ENCODE peak calls at places on chromosomes 4 and X, in four cellular contexts. P is mucosa of descending colon, K is WTC11, A is A549. Y is an unnamed sample.
A peak's percentile ranks its signal among the peaks of the same experiment; 100 is the strongest.

GRCh38 chrX:124395145-124395858 is 48.9 kb downstream of the SH2D1A start:
- ATAC-seq in P (no peak), A (no peak), K (no peak), Y (no peak)

GRCh38 chrX:145843196-145843595 is 25.6 kb downstream of the SLITRK2 start:
- ATAC-seq in P (no peak), A (no peak), K (no peak), Y (no peak)

GRCh38 chr4:10983274-10983673 is 298.7 kb upstream of the CLNK start:
- ATAC-seq in K (peak; percentile 10), P (peak; percentile 52), A (no peak), Y (peak; percentile 93)

GRCh38 chrX:40871385-40872082 is 136.2 kb upstream of the MED14 start:
- ATAC-seq in K (no peak), P (no peak), A (no peak), Y (no peak)

GRCh38 chr4:28973591-28974350 is 1746.4 kb upstream of the PCDH7 start:
- ATAC-seq in P (no peak), K (no peak), A (no peak), Y (no peak)

GRCh38 chr4:21879187-21879586 is 69.4 kb downstream of the KCNIP4 start:
- ATAC-seq in A (peak; percentile 63), P (no peak), K (peak; percentile 98), Y (no peak)

GRCh38 chr4:27011401-27011800 is 150.8 kb downstream of the STIM2 start:
- ATAC-seq in K (no peak), A (no peak), P (peak; percentile 61), Y (peak; percentile 87)

GRCh38 chrX:25013593-25014365 is 2.0 kb downstream of the ARX start:
- ATAC-seq in K (no peak), P (peak; percentile 35), A (peak; percentile 45), Y (no peak)

GRCh38 chr4:153582954-153583456 is 101.1 kb upstream of the TLR2 start:
- ATAC-seq in A (no peak), K (no peak), P (no peak), Y (no peak)

GRCh38 chr4:169015237-169015636 is 5.2 kb upstream of the CBR4 start:
- ATAC-seq in K (peak; percentile 23), A (no peak), P (no peak), Y (no peak)

GRCh38 chr4:1721666-1722550 is 587 bp downstream of the TACC3 start:
- ATAC-seq in A (peak; percentile 23), P (peak; percentile 0), K (no peak), Y (peak; percentile 1)

GRCh38 chr4:48930654-48931053 is 24.1 kb upstream of the OCIAD2 start:
- ATAC-seq in P (no peak), A (peak; percentile 33), K (peak; percentile 86), Y (no peak)

GRCh38 chrX:153411988-153412574 is 809 bp downstream of the ZFP92 start:
- ATAC-seq in K (no peak), A (no peak), P (no peak), Y (peak; percentile 76)

GRCh38 chr4:182413550-182413949 is 170.3 kb downstream of the TENM3 start:
- ATAC-seq in P (no peak), A (no peak), K (no peak), Y (no peak)

GRCh38 chr4:6999172-7000086 is 43.7 kb upstream of the TADA2B start:
- ATAC-seq in A (no peak), P (peak; percentile 83), K (no peak), Y (peak; percentile 94)

GRCh38 chr4:150679018-150679766 is 97.2 kb downstream of the MAB21L2 start:
- ATAC-seq in P (no peak), A (no peak), K (no peak), Y (no peak)

GRCh38 chr4:186724048-186724860 is 598 bp upstream of the FAT1 start:
- ATAC-seq in A (peak; percentile 11), P (peak; percentile 31), K (peak; percentile 52), Y (peak; percentile 22)

GRCh38 chr4:173264960-173265281 is 69.2 kb downstream of the HMGB2 start:
- ATAC-seq in P (no peak), A (no peak), K (no peak), Y (no peak)

GRCh38 chr4:122555216-122555615 is 65.7 kb downstream of the IL21 start:
- ATAC-seq in P (no peak), K (no peak), A (no peak), Y (no peak)

GRCh38 chrX:118373538-118373937 is 27.6 kb downstream of the WDR44 start:
- ATAC-seq in A (no peak), K (no peak), P (no peak), Y (no peak)

Y was measured in esophagus mucosa.